ENCODE peak calls at places on chromosomes 6 and 20, in eight cellular contexts. K, R, M, L, W, V, E and G are unnamed samples. For H3K9me3, the result is how much of the 10 kb centered on the place peaks cover.

GRCh38 chr6:118618676-118619377 is 32.6 kb downstream of the CEP85L start:
- DNase-seq in K (no peak), R (peak), M (peak), L (peak), W (peak), V (peak), E (peak), G (peak)

GRCh38 chr6:22152871-22153270 is 144.0 kb downstream of the PRL start:
- DNase-seq in K (no peak), R (no peak), M (no peak), L (no peak), W (no peak), V (no peak), E (no peak), G (no peak)

GRCh38 chr6:166365221-166365620 is 17.5 kb downstream of the MPC1 start:
- DNase-seq in K (no peak), R (no peak), M (peak), L (no peak), W (no peak), V (no peak), E (no peak), G (no peak)

GRCh38 chr6:96520851-96521115 is 823 bp upstream of the UFL1 start:
- DNase-seq in K (no peak), R (no peak), M (no peak), L (no peak), W (no peak), V (no peak), E (no peak), G (no peak)

GRCh38 chr6:63814459-63814858 is 178.9 kb downstream of the PHF3 start:
- DNase-seq in K (no peak), R (no peak), M (no peak), L (no peak), W (no peak), V (no peak), E (no peak), G (no peak)

GRCh38 chr6:134810402-134810801 is 139.5 kb downstream of the ALDH8A1 start:
- DNase-seq in K (no peak), R (no peak), M (peak), L (no peak), W (no peak), V (no peak), E (no peak), G (no peak)

GRCh38 chr6:47135772-47136171 is 93.6 kb upstream of the ADGRF1 start:
- DNase-seq in K (no peak), R (no peak), M (peak), L (no peak), W (no peak), V (no peak), E (no peak), G (no peak)

GRCh38 chr20:10200329-10200728 is 18.3 kb upstream of the SNAP25 start:
- DNase-seq in K (no peak), R (no peak), M (peak), L (no peak), W (no peak), V (no peak), E (no peak), G (no peak)

GRCh38 chr6:87473419-87473903 is 687 bp downstream of the SLC35A1 start:
- DNase-seq in K (no peak), R (no peak), M (peak), L (no peak), W (peak), V (peak), E (peak), G (peak)

GRCh38 chr6:73340048-73340447 is 14.0 kb downstream of the DPPA5 start:
- DNase-seq in K (no peak), R (no peak), M (peak), L (no peak), W (no peak), V (no peak), E (no peak), G (no peak)

GRCh38 chr20:54151073-54151436 is 22.7 kb downstream of the CYP24A1 start:
- DNase-seq in K (no peak), R (no peak), M (no peak), L (no peak), W (no peak), V (no peak), E (no peak), G (no peak)

GRCh38 chr20:35467339-35468224 is 12.2 kb downstream of the CEP250 start:
- DNase-seq in K (no peak), R (peak), M (peak), L (no peak), W (no peak), V (no peak), E (no peak), G (no peak)

GRCh38 chr6:100803264-100803663 is 77.9 kb downstream of the ASCC3 start:
- DNase-seq in K (no peak), R (no peak), M (no peak), L (no peak), W (no peak), V (no peak), E (no peak), G (no peak)

GRCh38 chr6:157985378-157986155 is 3.9 kb downstream of the SYNJ2 start:
- DNase-seq in K (no peak), R (no peak), M (no peak), L (peak), W (no peak), V (no peak), E (no peak), G (no peak)

GRCh38 chr20:58932170-58932569 is 48.9 kb upstream of the NELFCD start:
- DNase-seq in K (peak), R (no peak), M (no peak), L (no peak), W (no peak), V (no peak), E (no peak), G (no peak)

GRCh38 chr20:38649275-38649891 is 47.8 kb downstream of the ARHGAP40 start:
- DNase-seq in K (no peak), R (no peak), M (no peak), L (no peak), W (no peak), V (no peak), E (no peak), G (no peak)

GRCh38 chr6:75376347-75377024 is 91.9 kb upstream of the TMEM30A start:
- DNase-seq in K (no peak), R (no peak), M (peak), L (no peak), W (no peak), V (no peak), E (no peak), G (no peak)

GRCh38 chr6:21800948-21801438 is 207.4 kb downstream of the SOX4 start:
- DNase-seq in K (no peak), R (no peak), M (peak), L (no peak), W (no peak), V (no peak), E (no peak), G (no peak)

GRCh38 chr6:134161036-134161435 is 108.6 kb upstream of the SLC2A12 start:
- DNase-seq in K (no peak), R (no peak), M (peak), L (no peak), W (no peak), V (no peak), E (no peak), G (no peak)

GRCh38 chr6:129707882-129708495 is 2.0 kb downstream of the ARHGAP18 start:
- DNase-seq in K (no peak), R (no peak), M (no peak), L (no peak), W (no peak), V (no peak), E (no peak), G (no peak)

GRCh38 chr6:143842468-143842901 is 653 bp upstream of the LTV1 start:
- DNase-seq in K (no peak), R (no peak), M (peak), L (no peak), W (no peak), V (no peak), E (no peak), G (no peak)

GRCh38 chr20:10093087-10093591 is 58.4 kb downstream of the ANKEF1 start:
- DNase-seq in K (no peak), R (no peak), M (peak), L (no peak), W (no peak), V (no peak), E (no peak), G (no peak)

GRCh38 chr6:121680058-121680457 is 244.6 kb downstream of the GJA1 start:
- DNase-seq in K (no peak), R (no peak), M (no peak), L (no peak), W (no peak), V (no peak), E (no peak), G (no peak)

GRCh38 chr6:41940759-41941279 is 789 bp downstream of the CCND3 start:
- DNase-seq in K (no peak), R (peak), M (peak), L (peak), W (peak), V (peak), E (peak), G (peak)

GRCh38 chr6:136103101-136103688 is 146.9 kb downstream of the MTFR2 start:
- DNase-seq in K (no peak), R (no peak), M (peak), L (no peak), W (no peak), V (no peak), E (no peak), G (no peak)

GRCh38 chr6:34602318-34603111 is 46.4 kb upstream of the SPDEF start:
- DNase-seq in K (no peak), R (no peak), M (peak), L (no peak), W (no peak), V (no peak), E (no peak), G (no peak)

GRCh38 chr6:12472601-12473038 is 182.5 kb downstream of the EDN1 start:
- DNase-seq in K (no peak), R (no peak), M (peak), L (no peak), W (peak), V (no peak), E (peak), G (peak)

GRCh38 chr6:80250391-80250997 is 144.0 kb downstream of the BCKDHB start:
- DNase-seq in K (no peak), R (no peak), M (peak), L (no peak), W (no peak), V (no peak), E (no peak), G (no peak)

GRCh38 chr6:97726378-97726777 is 443.4 kb upstream of the MMS22L start:
- DNase-seq in K (no peak), R (no peak), M (no peak), L (no peak), W (no peak), V (no peak), E (no peak), G (no peak)

GRCh38 chr20:36585410-36586125 is 12.2 kb downstream of the TGIF2 start:
- DNase-seq in K (no peak), R (no peak), M (peak), L (no peak), W (no peak), V (no peak), E (no peak), G (no peak)

GRCh38 chr6:24391756-24392405 is 10.9 kb upstream of the MRS2 start:
- DNase-seq in K (no peak), R (no peak), M (no peak), L (no peak), W (no peak), V (no peak), E (no peak), G (no peak)

GRCh38 chr20:42961771-42962170 is 227.9 kb downstream of the PTPRT start:
- DNase-seq in K (no peak), R (no peak), M (no peak), L (no peak), W (no peak), V (no peak), E (no peak), G (no peak)

GRCh38 chr6:142412241-142412640 is 110.4 kb downstream of the ADGRG6 start:
- DNase-seq in K (no peak), R (no peak), M (no peak), L (no peak), W (no peak), V (no peak), E (no peak), G (no peak)

GRCh38 chr6:75600694-75601265 is 900 bp upstream of the SENP6 start:
- DNase-seq in K (no peak), R (no peak), M (no peak), L (no peak), W (no peak), V (peak), E (no peak), G (no peak)

GRCh38 chr6:144335914-144336313 is 50.8 kb downstream of the UTRN start:
- DNase-seq in K (peak), R (no peak), M (no peak), L (no peak), W (no peak), V (no peak), E (no peak), G (no peak)

GRCh38 chr6:36545767-36546663 is 1.3 kb downstream of the STK38 start:
- DNase-seq in K (no peak), R (no peak), M (peak), L (no peak), W (no peak), V (peak), E (no peak), G (no peak)

GRCh38 chr20:38961530-38962043 is 557 bp upstream of the DHX35 start:
- DNase-seq in K (no peak), R (no peak), M (no peak), L (no peak), W (no peak), V (no peak), E (no peak), G (no peak)

GRCh38 chr6:135362124-135362523 is 135.4 kb downstream of the AHI1 start:
- DNase-seq in K (no peak), R (no peak), M (no peak), L (no peak), W (no peak), V (no peak), E (no peak), G (no peak)

GRCh38 chr6:30282522-30282921 is 44.2 kb upstream of the TRIM39 start:
- DNase-seq in K (no peak), R (no peak), M (no peak), L (no peak), W (no peak), V (no peak), E (no peak), G (no peak)
- H3K9me3 ChIP-seq in K (half or more), R (under half), M (under half), L (half or more), W (under half), V (under half), E (half or more), G (half or more)

GRCh38 chr6:117265425-117266266 is at the start of gene VGLL2:
- DNase-seq in K (peak), R (no peak), M (peak), L (peak), W (peak), V (no peak), E (peak), G (peak)

GRCh38 chr6:117263353-117263927 is 1.9 kb upstream of the VGLL2 start:
- DNase-seq in K (no peak), R (no peak), M (no peak), L (no peak), W (no peak), V (no peak), E (no peak), G (no peak)

GRCh38 chr6:117266948-117267347 is 1.6 kb downstream of the VGLL2 start:
- DNase-seq in K (peak), R (no peak), M (no peak), L (no peak), W (no peak), V (no peak), E (no peak), G (no peak)

GRCh38 chr6:117266267-117266797 is 974 bp downstream of the VGLL2 start:
- DNase-seq in K (peak), R (no peak), M (no peak), L (no peak), W (no peak), V (no peak), E (no peak), G (no peak)

DNA sequence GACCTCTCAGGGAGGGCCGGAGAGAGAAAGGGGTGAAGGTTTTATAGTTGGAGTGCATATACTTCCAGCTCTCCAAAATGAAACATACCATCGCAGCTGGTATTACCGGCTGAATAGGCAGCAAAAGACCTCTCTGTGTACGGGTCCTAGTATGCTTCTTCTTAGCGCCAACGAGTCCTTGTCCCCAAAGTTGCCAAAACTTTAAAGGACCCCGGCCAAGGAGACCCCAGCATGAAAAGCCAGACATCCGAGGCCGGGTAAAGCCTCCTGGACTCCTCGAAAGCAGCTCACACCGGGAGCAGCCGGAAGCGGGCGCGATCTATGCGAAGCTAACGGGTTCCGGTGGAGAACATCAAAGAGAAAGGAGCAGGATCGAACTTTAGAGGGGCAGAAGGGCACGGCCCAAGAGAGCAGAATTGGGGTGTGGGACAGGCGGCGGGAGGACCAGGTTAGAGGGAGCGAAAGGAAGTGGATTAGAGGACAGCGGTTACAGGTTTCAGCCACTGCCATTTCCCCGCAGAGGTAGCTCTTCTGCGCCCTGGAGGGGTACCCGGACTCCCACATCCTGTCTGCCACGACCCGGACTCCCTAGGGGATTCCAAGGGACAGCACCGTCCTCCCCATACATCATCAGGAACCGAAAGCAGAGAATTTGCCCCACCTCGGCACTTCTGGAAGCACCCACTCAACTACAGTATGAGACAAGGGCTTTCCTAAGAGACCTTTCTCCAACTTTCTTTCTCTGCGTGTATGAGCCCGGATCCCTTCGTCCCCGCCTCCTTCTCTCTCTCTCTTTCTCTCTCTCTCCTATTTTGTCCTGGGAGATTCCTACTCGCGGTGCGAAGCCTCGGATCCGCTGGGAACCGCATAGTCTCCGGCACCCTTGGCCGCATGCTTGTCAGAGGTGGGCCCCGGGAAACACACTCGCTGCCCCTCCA is 602 bp upstream of the VGLL2 start:
- DNase-seq in K (no peak), R (no peak), M (no peak), L (no peak), W (no peak), V (no peak), E (no peak), G (no peak)
- H3K4me3 ChIP-seq in K (peak), R (peak), M (peak), L (peak), W (peak), V (no peak), E (peak), G (peak)

GRCh38 chr20:51759769-51760510 is 8.2 kb downstream of the ATP9A start:
- DNase-seq in K (no peak), R (no peak), M (no peak), L (no peak), W (no peak), V (no peak), E (no peak), G (no peak)
- H3K27ac ChIP-seq in K (no peak), R (no peak), M (no peak), L (no peak), W (no peak), V (no peak), E (no peak), G (no peak)

DNA sequence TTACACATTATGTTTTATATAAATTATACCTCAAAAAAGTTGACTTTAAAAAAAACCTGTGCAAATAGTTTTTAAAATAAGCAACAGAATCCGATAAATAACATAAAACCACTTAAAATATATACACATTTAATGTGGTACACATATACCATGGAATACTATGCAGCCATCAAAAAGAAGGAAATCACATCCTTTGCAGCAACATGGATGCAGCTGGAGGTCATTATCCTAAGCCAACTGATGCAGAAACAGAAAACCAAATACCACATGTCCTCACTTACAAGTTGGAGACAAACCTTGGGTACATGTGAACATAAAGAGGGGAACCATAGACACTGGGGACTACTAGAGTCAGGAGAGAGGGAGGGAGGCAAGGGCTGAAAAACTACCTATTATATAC is 4.0 kb upstream of the DEFB121 start:
- DNase-seq in K (no peak), R (no peak), M (no peak), L (no peak), W (no peak), V (no peak), E (no peak), G (no peak)
- H3K9me3 ChIP-seq in K (under half), R (under half), M (under half), L (under half), W (under half), V (under half), E (under half), G (under half)

DNA sequence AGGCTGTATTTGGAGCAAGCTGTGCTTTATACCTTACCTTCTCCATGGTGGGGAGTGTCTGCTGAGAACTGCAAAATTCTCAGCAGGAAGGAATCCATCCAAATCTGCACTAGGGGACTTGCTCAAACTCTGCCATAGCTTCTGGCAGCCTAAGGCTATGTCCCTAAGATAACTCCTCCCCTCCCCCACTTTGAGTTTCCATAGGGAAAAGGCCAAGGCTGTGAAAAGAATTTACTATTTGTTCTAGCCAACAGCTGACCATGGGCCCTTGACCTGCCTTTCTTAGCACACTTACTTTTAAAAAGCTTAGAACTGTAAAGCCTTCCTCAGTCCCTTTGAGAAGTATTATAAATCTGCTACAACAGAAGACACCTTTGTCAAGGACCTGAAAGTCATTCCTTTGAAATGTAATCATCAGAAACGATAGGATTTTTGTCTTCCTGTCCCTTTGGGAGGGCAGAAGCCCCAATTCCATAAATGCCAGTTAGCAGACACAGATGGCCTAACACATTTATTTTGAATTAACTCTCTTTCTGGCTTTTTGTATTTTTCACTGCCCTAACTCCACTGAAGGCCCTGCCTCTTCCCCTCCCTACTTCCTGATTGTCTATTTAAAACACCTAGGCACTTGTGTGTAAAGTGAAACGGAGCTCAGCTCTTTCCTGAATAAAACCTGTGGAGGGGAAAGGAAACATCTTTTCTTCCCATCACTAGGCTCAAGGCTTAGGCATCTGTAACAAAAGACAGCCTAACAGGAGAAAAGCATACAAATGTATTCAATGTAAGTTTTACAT is 157.1 kb downstream of the AKAP7 start:
- DNase-seq in K (no peak), R (no peak), M (no peak), L (no peak), W (no peak), V (no peak), E (no peak), G (no peak)
- H3K4me3 ChIP-seq in K (no peak), R (no peak), M (no peak), L (no peak), W (no peak), V (no peak), E (no peak), G (no peak)

GRCh38 chr6:154394571-154394970 is 38.0 kb upstream of the IPCEF1 start:
- DNase-seq in K (no peak), R (no peak), M (no peak), L (no peak), W (no peak), V (no peak), E (no peak), G (no peak)
- H3K27ac ChIP-seq in K (no peak), R (no peak), M (no peak), L (no peak), W (no peak), V (no peak), E (no peak), G (no peak)

GRCh38 chr20:49281913-49282467 is 4.1 kb upstream of the ZNFX1 start:
- DNase-seq in K (no peak), R (no peak), M (no peak), L (no peak), W (no peak), V (no peak), E (no peak), G (no peak)
- H3K9me3 ChIP-seq in K (under half), R (under half), M (under half), L (under half), W (under half), V (under half), E (half or more), G (under half)